ENCODE peak calls at places on chromosomes 7 and 10, in six cellular contexts. Y, R, E, T, H and L are unnamed samples.

GRCh38 chr7:70384891-70385290 is 747.1 kb upstream of the GALNT17 start:
- DNase-seq in Y (no peak), R (no peak), E (no peak), T (no peak), H (no peak), L (no peak)

GRCh38 chr7:8823486-8823885 is 390.1 kb downstream of the NXPH1 start:
- DNase-seq in Y (no peak), R (no peak), E (peak; percentile 21), T (no peak), H (no peak), L (no peak)

GRCh38 chr10:78514459-78514858 is 480.8 kb downstream of the RPS24 start:
- DNase-seq in Y (no peak), R (no peak), E (no peak), T (no peak), H (no peak), L (no peak)

GRCh38 chr10:132489704-132490534 is 47.7 kb upstream of the INPP5A start:
- DNase-seq in Y (no peak), R (no peak), E (no peak), T (peak; percentile 51), H (no peak), L (no peak)

GRCh38 chr10:116756277-116756676 is 13.9 kb upstream of the HSPA12A start:
- DNase-seq in Y (no peak), R (peak; percentile 60), E (no peak), T (peak; percentile 90), H (no peak), L (no peak)

GRCh38 chr7:135317676-135318326 is 84.2 kb downstream of the STRA8 start:
- DNase-seq in Y (no peak), R (no peak), E (peak; percentile 20), T (no peak), H (no peak), L (no peak)

GRCh38 chr10:9097206-9097990 is 1042.9 kb downstream of the GATA3 start:
- DNase-seq in Y (no peak), R (no peak), E (peak; percentile 39), T (no peak), H (no peak), L (no peak)

GRCh38 chr10:79244841-79245504 is 102.3 kb upstream of the PPIF start:
- DNase-seq in Y (peak; percentile 93), R (peak; percentile 10), E (no peak), T (no peak), H (no peak), L (no peak)

GRCh38 chr10:4074559-4075407 is 289.8 kb upstream of the KLF6 start:
- DNase-seq in Y (no peak), R (peak; percentile 24), E (no peak), T (no peak), H (no peak), L (no peak)

GRCh38 chr7:265998-266850 is 23.7 kb upstream of the FOXL3 start:
- DNase-seq in Y (no peak), R (no peak), E (no peak), T (no peak), H (no peak), L (no peak)

GRCh38 chr7:63047546-63047945 is 951.1 kb upstream of the ZNF722 start:
- DNase-seq in Y (no peak), R (no peak), E (no peak), T (no peak), H (no peak), L (no peak)

GRCh38 chr7:128672927-128673517 is 930 bp downstream of the GARIN1A start:
- DNase-seq in Y (peak; percentile 14), R (no peak), E (peak; percentile 82), T (no peak), H (peak; percentile 23), L (no peak)

GRCh38 chr10:121828045-121828444 is 99.8 kb downstream of the ATE1 start:
- DNase-seq in Y (no peak), R (no peak), E (no peak), T (no peak), H (no peak), L (no peak)

GRCh38 chr10:110863361-110863760 is 8.4 kb upstream of the PDCD4 start:
- DNase-seq in Y (no peak), R (no peak), E (no peak), T (no peak), H (no peak), L (no peak)

GRCh38 chr10:104322416-104322782 is 15.9 kb downstream of the ITPRIP start:
- DNase-seq in Y (peak; percentile 38), R (no peak), E (no peak), T (peak; percentile 63), H (no peak), L (no peak)

GRCh38 chr7:45709168-45710034 is 135.2 kb downstream of the ADCY1 start:
- DNase-seq in Y (no peak), R (peak; percentile 52), E (no peak), T (peak; percentile 51), H (no peak), L (no peak)

GRCh38 chr7:27678617-27679260 is 16.1 kb upstream of the HIBADH start:
- DNase-seq in Y (no peak), R (no peak), E (no peak), T (no peak), H (no peak), L (no peak)

GRCh38 chr10:14451341-14451740 is 120.6 kb upstream of the FRMD4A start:
- DNase-seq in Y (no peak), R (no peak), E (no peak), T (no peak), H (no peak), L (no peak)

GRCh38 chr10:115278294-115278693 is 185.1 kb downstream of the ATRNL1 start:
- DNase-seq in Y (peak; percentile 9), R (no peak), E (no peak), T (no peak), H (no peak), L (no peak)

GRCh38 chr7:1358376-1359050 is 100.8 kb downstream of the MICALL2 start:
- DNase-seq in Y (no peak), R (no peak), E (no peak), T (no peak), H (no peak), L (no peak)

GRCh38 chr7:96061844-96062243 is 260.1 kb downstream of the SLC25A13 start:
- DNase-seq in Y (no peak), R (peak; percentile 15), E (no peak), T (no peak), H (no peak), L (no peak)

GRCh38 chr7:27600247-27600646 is 62.4 kb downstream of the HIBADH start:
- DNase-seq in Y (no peak), R (no peak), E (no peak), T (no peak), H (no peak), L (no peak)

GRCh38 chr10:86258488-86258887 is 108.1 kb downstream of the GRID1 start:
- DNase-seq in Y (no peak), R (no peak), E (no peak), T (no peak), H (no peak), L (no peak)

GRCh38 chr10:73577788-73578187 is 13.4 kb downstream of the USP54 start:
- DNase-seq in Y (no peak), R (peak; percentile 26), E (peak; percentile 43), T (peak; percentile 91), H (no peak), L (no peak)

GRCh38 chr7:128692623-128693270 is 20.7 kb downstream of the GARIN1A start:
- DNase-seq in Y (no peak), R (no peak), E (no peak), T (no peak), H (no peak), L (no peak)

GRCh38 chr7:12949060-12950045 is 261.9 kb downstream of the ARL4A start:
- DNase-seq in Y (no peak), R (no peak), E (no peak), T (no peak), H (no peak), L (no peak)

GRCh38 chr7:46468753-46469356 is 547.8 kb upstream of the IGFBP3 start:
- DNase-seq in Y (no peak), R (no peak), E (peak; percentile 34), T (no peak), H (peak; percentile 3), L (no peak)

GRCh38 chr7:159128767-159129166 is 15.9 kb downstream of the VIPR2 start:
- DNase-seq in Y (no peak), R (no peak), E (no peak), T (peak; percentile 25), H (no peak), L (no peak)

GRCh38 chr7:43764039-43764789 is 5.7 kb downstream of the BLVRA start:
- DNase-seq in Y (peak; percentile 70), R (no peak), E (no peak), T (no peak), H (no peak), L (no peak)

GRCh38 chr7:27172823-27173411 is 1.2 kb downstream of the HOXA10 start:
- DNase-seq in Y (no peak), R (no peak), E (peak; percentile 48), T (peak; percentile 95), H (no peak), L (no peak)

GRCh38 chr7:151061241-151062110 is 2.1 kb downstream of the SLC4A2 start:
- DNase-seq in Y (no peak), R (no peak), E (no peak), T (no peak), H (no peak), L (no peak)

GRCh38 chr7:83934118-83934734 is 260.4 kb downstream of the SEMA3A start:
- DNase-seq in Y (no peak), R (no peak), E (peak; percentile 27), T (no peak), H (no peak), L (no peak)
- TF ChIP-seq CTCF in Y (peak; percentile 8), R (no peak), E (no peak), T (no peak), H (peak; percentile 62), L (peak; percentile 28)

GRCh38 chr10:62818426-62819011 is 2.4 kb upstream of the EGR2 start:
- DNase-seq in Y (peak; percentile 51), R (peak; percentile 50), E (peak; percentile 73), T (no peak), H (peak; percentile 50), L (no peak)
- TF ChIP-seq CTCF in Y (no peak), R (no peak), E (peak; percentile 38), T (no peak), H (no peak), L (no peak)

DNA sequence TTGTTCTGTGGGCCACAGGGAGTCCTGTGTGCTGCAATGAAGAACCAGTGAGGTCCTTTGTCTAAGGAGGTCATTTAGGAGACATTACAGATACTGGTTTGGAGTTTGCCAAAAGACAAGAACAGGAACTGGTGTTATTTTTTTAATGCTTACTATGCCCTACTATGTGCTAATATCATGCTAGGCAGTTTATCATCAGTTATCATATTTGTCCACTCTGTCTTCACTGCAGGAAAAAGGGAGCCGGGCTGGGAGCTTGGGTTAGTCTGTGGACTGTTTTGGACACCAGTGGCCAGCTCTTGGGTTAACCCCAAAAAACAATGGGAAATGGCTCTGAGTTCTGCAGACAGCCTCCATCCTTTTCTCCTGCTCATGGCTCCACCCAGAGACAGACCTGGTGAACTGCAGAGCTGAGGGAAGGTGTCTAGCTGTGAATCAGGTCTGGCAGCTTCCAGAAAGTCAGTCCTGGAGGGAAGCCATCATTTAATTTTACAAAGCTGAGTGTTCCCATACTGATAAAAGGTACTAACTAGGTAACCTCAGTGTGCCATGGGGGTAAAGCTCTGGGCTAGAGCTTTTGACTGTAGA is 101.2 kb upstream of the ZNF746 start:
- DNase-seq in Y (peak; percentile 65), R (no peak), E (peak; percentile 70), T (no peak), H (peak; percentile 12), L (no peak)
- TF ChIP-seq CTCF in Y (peak; percentile 51), R (no peak), E (peak; percentile 66), T (no peak), H (peak; percentile 54), L (peak; percentile 26)

GRCh38 chr7:101319401-101319800 is 2.2 kb downstream of the IFT22 start:
- DNase-seq in Y (no peak), R (no peak), E (no peak), T (no peak), H (no peak), L (no peak)

GRCh38 chr7:101321491-101322401 is at the start of gene IFT22:
- DNase-seq in Y (peak; percentile 94), R (peak; percentile 92), E (peak; percentile 99), T (peak; percentile 94), H (peak; percentile 92), L (peak; percentile 93)
- TF ChIP-seq CTCF in Y (no peak), R (no peak), E (peak; percentile 67), T (no peak), H (peak; percentile 57), L (peak; percentile 38)